ENCODE peak calls at places on chromosomes 5 and 9, in six cellular contexts. One of them, this sample, is unnamed.

GRCh38 chr9:134502261-134503211 is 139.1 kb upstream of the COL5A1 start:
- DNase-seq in thyroid gland: no peak
- DNase-seq in colonic mucosa: peak; percentile 45
- DNase-seq in stomach: peak; percentile 32
- DNase-seq in heart right ventricle: peak; percentile 58
- DNase-seq in foreskin keratinocyte: peak; percentile 2
- DNase-seq in this sample: peak; percentile 69

GRCh38 chr9:75170898-75171360 is 82.6 kb downstream of the OSTF1 start:
- DNase-seq in thyroid gland: no peak
- DNase-seq in foreskin keratinocyte: peak; percentile 40
- DNase-seq in heart right ventricle: no peak
- DNase-seq in colonic mucosa: no peak
- DNase-seq in stomach: no peak
- DNase-seq in this sample: no peak

GRCh38 chr9:138073808-138074207 is 196.2 kb downstream of the CACNA1B start:
- DNase-seq in colonic mucosa: no peak
- DNase-seq in foreskin keratinocyte: no peak
- DNase-seq in stomach: peak; percentile 16
- DNase-seq in thyroid gland: no peak
- DNase-seq in heart right ventricle: no peak
- DNase-seq in this sample: no peak

GRCh38 chr5:38994329-38994927 is 79.8 kb downstream of the RICTOR start:
- DNase-seq in foreskin keratinocyte: peak; percentile 12
- DNase-seq in heart right ventricle: peak; percentile 20
- DNase-seq in colonic mucosa: peak; percentile 26
- DNase-seq in thyroid gland: peak; percentile 35
- DNase-seq in stomach: no peak
- DNase-seq in this sample: peak; percentile 47

GRCh38 chr5:57199866-57200265 is 26.0 kb downstream of the GPBP1 start:
- DNase-seq in colonic mucosa: peak; percentile 40
- DNase-seq in stomach: no peak
- DNase-seq in foreskin keratinocyte: no peak
- DNase-seq in heart right ventricle: no peak
- DNase-seq in thyroid gland: peak; percentile 67
- DNase-seq in this sample: no peak

GRCh38 chr5:60509519-60509918 is 190.4 kb downstream of the DEPDC1B start:
- DNase-seq in thyroid gland: no peak
- DNase-seq in foreskin keratinocyte: no peak
- DNase-seq in colonic mucosa: no peak
- DNase-seq in heart right ventricle: no peak
- DNase-seq in stomach: no peak
- DNase-seq in this sample: no peak

GRCh38 chr9:114893622-114894021 is 36.8 kb downstream of the TNFSF8 start:
- DNase-seq in thyroid gland: no peak
- DNase-seq in foreskin keratinocyte: no peak
- DNase-seq in colonic mucosa: no peak
- DNase-seq in stomach: no peak
- DNase-seq in heart right ventricle: no peak
- DNase-seq in this sample: no peak

GRCh38 chr5:61207884-61208283 is 45.6 kb upstream of the SMIM15 start:
- DNase-seq in heart right ventricle: no peak
- DNase-seq in colonic mucosa: no peak
- DNase-seq in foreskin keratinocyte: peak; percentile 33
- DNase-seq in stomach: no peak
- DNase-seq in thyroid gland: no peak
- DNase-seq in this sample: no peak

GRCh38 chr9:6640268-6641072 is 5.1 kb downstream of the GLDC start:
- DNase-seq in foreskin keratinocyte: no peak
- DNase-seq in colonic mucosa: no peak
- DNase-seq in heart right ventricle: no peak
- DNase-seq in stomach: no peak
- DNase-seq in thyroid gland: peak; percentile 51
- DNase-seq in this sample: no peak

GRCh38 chr5:56179442-56179841 is 53.7 kb downstream of the ANKRD55 start:
- DNase-seq in stomach: no peak
- DNase-seq in heart right ventricle: no peak
- DNase-seq in thyroid gland: no peak
- DNase-seq in foreskin keratinocyte: no peak
- DNase-seq in colonic mucosa: no peak
- DNase-seq in this sample: no peak

GRCh38 chr9:76136986-76137385 is 246.5 kb downstream of the PCSK5 start:
- DNase-seq in colonic mucosa: no peak
- DNase-seq in thyroid gland: no peak
- DNase-seq in foreskin keratinocyte: peak; percentile 38
- DNase-seq in stomach: no peak
- DNase-seq in heart right ventricle: no peak
- DNase-seq in this sample: no peak

GRCh38 chr5:139016186-139016585 is 141.1 kb upstream of the LRRTM2 start:
- DNase-seq in stomach: no peak
- DNase-seq in thyroid gland: no peak
- DNase-seq in heart right ventricle: no peak
- DNase-seq in colonic mucosa: no peak
- DNase-seq in foreskin keratinocyte: no peak
- DNase-seq in this sample: no peak

GRCh38 chr5:89932771-89933181 is 476.8 kb downstream of the CETN3 start:
- DNase-seq in colonic mucosa: no peak
- DNase-seq in heart right ventricle: peak; percentile 18
- DNase-seq in thyroid gland: no peak
- DNase-seq in foreskin keratinocyte: no peak
- DNase-seq in stomach: no peak
- DNase-seq in this sample: no peak

GRCh38 chr9:132054024-132054423 is 25.6 kb downstream of the MED27 start:
- DNase-seq in colonic mucosa: no peak
- DNase-seq in thyroid gland: no peak
- DNase-seq in stomach: no peak
- DNase-seq in foreskin keratinocyte: no peak
- DNase-seq in heart right ventricle: no peak
- DNase-seq in this sample: no peak

GRCh38 chr9:92718086-92719001 is 46.3 kb downstream of the BICD2 start:
- DNase-seq in colonic mucosa: no peak
- DNase-seq in stomach: no peak
- DNase-seq in heart right ventricle: no peak
- DNase-seq in thyroid gland: no peak
- DNase-seq in foreskin keratinocyte: no peak
- DNase-seq in this sample: no peak

GRCh38 chr5:57503433-57503832 is 20.8 kb upstream of the ACTBL2 start:
- DNase-seq in foreskin keratinocyte: no peak
- DNase-seq in colonic mucosa: no peak
- DNase-seq in heart right ventricle: no peak
- DNase-seq in thyroid gland: no peak
- DNase-seq in stomach: no peak
- DNase-seq in this sample: peak; percentile 37

GRCh38 chr5:74028976-74029375 is 403.0 kb downstream of the ARHGEF28 start:
- DNase-seq in thyroid gland: no peak
- DNase-seq in foreskin keratinocyte: no peak
- DNase-seq in colonic mucosa: no peak
- DNase-seq in stomach: no peak
- DNase-seq in heart right ventricle: no peak
- DNase-seq in this sample: no peak

GRCh38 chr9:108983885-108984284 is 29.4 kb downstream of the CTNNAL1 start:
- DNase-seq in heart right ventricle: no peak
- DNase-seq in thyroid gland: no peak
- DNase-seq in stomach: no peak
- DNase-seq in colonic mucosa: no peak
- DNase-seq in foreskin keratinocyte: peak; percentile 42
- DNase-seq in this sample: no peak

GRCh38 chr5:14086261-14086660 is 56.9 kb upstream of the TRIO start:
- DNase-seq in stomach: no peak
- DNase-seq in foreskin keratinocyte: no peak
- DNase-seq in heart right ventricle: no peak
- DNase-seq in thyroid gland: no peak
- DNase-seq in colonic mucosa: no peak
- DNase-seq in this sample: no peak

GRCh38 chr9:115157245-115157674 is 39.3 kb upstream of the TNC start:
- DNase-seq in colonic mucosa: no peak
- DNase-seq in foreskin keratinocyte: peak; percentile 96
- DNase-seq in stomach: no peak
- DNase-seq in thyroid gland: no peak
- DNase-seq in heart right ventricle: no peak
- DNase-seq in this sample: no peak

GRCh38 chr9:133357656-133358055 is 1.3 kb downstream of the SURF2 start:
- DNase-seq in colonic mucosa: no peak
- DNase-seq in foreskin keratinocyte: no peak
- DNase-seq in thyroid gland: no peak
- DNase-seq in heart right ventricle: no peak
- DNase-seq in stomach: no peak
- DNase-seq in this sample: no peak
- H3K4me1 ChIP-seq in colonic mucosa: peaks cover 15% of the 10 kb centered on the region
- H3K4me1 ChIP-seq in foreskin keratinocyte: peaks cover 3% of the 10 kb centered on the region
- H3K4me1 ChIP-seq in thyroid gland: peaks cover 22% of the 10 kb centered on the region
- H3K4me1 ChIP-seq in heart right ventricle: peaks cover 31% of the 10 kb centered on the region
- H3K4me1 ChIP-seq in stomach: peaks cover 66% of the 10 kb centered on the region
- H3K4me1 ChIP-seq in this sample: peaks cover 49% of the 10 kb centered on the region

GRCh38 chr9:126386088-126386487 is 59.5 kb downstream of the MVB12B start:
- DNase-seq in stomach: no peak
- DNase-seq in heart right ventricle: no peak
- DNase-seq in foreskin keratinocyte: no peak
- DNase-seq in thyroid gland: no peak
- DNase-seq in colonic mucosa: peak; percentile 46
- DNase-seq in this sample: no peak
- TF ChIP-seq CTCF in stomach: no peak
- TF ChIP-seq CTCF in heart right ventricle: no peak
- TF ChIP-seq CTCF in foreskin keratinocyte: peak; percentile 62
- TF ChIP-seq CTCF in thyroid gland: no peak
- TF ChIP-seq CTCF in colonic mucosa: peak; percentile 38
- TF ChIP-seq CTCF in this sample: no peak

GRCh38 chr5:157542282-157542966 is 33.2 kb downstream of the ADAM19 start:
- DNase-seq in stomach: no peak
- DNase-seq in heart right ventricle: no peak
- DNase-seq in foreskin keratinocyte: no peak
- DNase-seq in colonic mucosa: no peak
- DNase-seq in thyroid gland: no peak
- DNase-seq in this sample: no peak
- H3K4me1 ChIP-seq in stomach: peaks cover 96% of the 10 kb centered on the region
- H3K4me1 ChIP-seq in heart right ventricle: peaks cover 93% of the 10 kb centered on the region
- H3K4me1 ChIP-seq in foreskin keratinocyte: no peaks in the 10 kb centered on the region
- H3K4me1 ChIP-seq in colonic mucosa: no peaks in the 10 kb centered on the region
- H3K4me1 ChIP-seq in thyroid gland: peaks cover 24% of the 10 kb centered on the region
- H3K4me1 ChIP-seq in this sample: no peaks in the 10 kb centered on the region

GRCh38 chr9:112380102-112380581 is at the start of gene HSDL2:
- DNase-seq in colonic mucosa: peak; percentile 67
- DNase-seq in thyroid gland: peak; percentile 59
- DNase-seq in stomach: peak; percentile 52
- DNase-seq in foreskin keratinocyte: peak; percentile 26
- DNase-seq in heart right ventricle: peak; percentile 54
- DNase-seq in this sample: no peak

GRCh38 chr9:112377684-112378344 is 2.1 kb upstream of the HSDL2 start:
- DNase-seq in foreskin keratinocyte: no peak
- DNase-seq in colonic mucosa: no peak
- DNase-seq in stomach: no peak
- DNase-seq in thyroid gland: no peak
- DNase-seq in heart right ventricle: no peak
- DNase-seq in this sample: no peak

GRCh38 chr9:112378441-112379176 is 1.3 kb upstream of the HSDL2 start:
- DNase-seq in heart right ventricle: no peak
- DNase-seq in thyroid gland: peak; percentile 24
- DNase-seq in colonic mucosa: peak; percentile 51
- DNase-seq in foreskin keratinocyte: peak; percentile 37
- DNase-seq in stomach: no peak
- DNase-seq in this sample: peak; percentile 36

GRCh38 chr9:112380771-112381181 is 868 bp downstream of the HSDL2 start:
- DNase-seq in foreskin keratinocyte: peak; percentile 26
- DNase-seq in stomach: no peak
- DNase-seq in thyroid gland: no peak
- DNase-seq in heart right ventricle: no peak
- DNase-seq in colonic mucosa: no peak
- DNase-seq in this sample: no peak

DNA sequence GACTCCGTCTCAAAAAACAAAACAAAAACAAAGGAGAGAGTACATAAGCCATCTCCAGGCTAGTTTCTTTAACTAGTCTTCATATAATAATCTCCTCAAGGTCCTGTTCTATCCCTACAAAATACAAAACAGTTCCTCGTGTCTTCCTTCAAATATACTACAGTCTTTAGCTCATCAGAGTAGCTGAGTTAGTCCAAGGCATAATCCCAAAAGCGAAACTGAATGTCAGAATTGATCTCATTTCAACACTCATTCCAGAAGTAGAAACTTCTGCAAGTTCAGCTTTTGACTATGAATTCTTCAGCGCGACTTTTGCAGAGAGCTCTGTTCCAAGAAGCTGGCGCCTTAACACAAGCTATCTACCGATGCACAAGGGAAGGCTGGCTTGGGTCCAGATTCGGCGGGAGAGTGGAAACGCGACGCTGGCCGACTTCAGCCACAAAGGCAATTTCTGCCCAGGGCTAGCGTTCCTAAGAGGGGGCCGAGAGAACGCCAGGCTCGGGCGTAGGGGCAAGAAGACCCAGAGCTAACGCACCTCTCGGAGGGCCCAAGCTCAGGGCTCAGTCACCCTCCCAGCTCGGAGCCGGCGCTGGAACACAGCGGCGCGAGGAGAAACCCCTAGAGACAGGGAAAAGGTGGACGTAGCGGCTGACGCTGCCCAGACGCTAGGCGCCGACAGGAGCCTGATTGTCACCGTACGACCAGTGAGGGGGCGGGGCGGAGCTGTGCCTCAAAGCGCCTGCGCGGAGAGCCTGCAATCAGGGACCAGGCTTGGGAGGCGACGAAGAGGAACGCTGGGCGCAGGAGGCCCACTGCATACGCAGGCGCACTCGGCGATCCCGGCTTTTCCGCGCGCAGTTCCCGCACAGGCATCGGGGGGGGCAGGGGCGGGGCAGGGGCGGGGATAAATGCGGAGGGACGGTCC is 469 bp upstream of the HSDL2 start:
- DNase-seq in stomach: peak; percentile 100
- DNase-seq in colonic mucosa: peak; percentile 100
- DNase-seq in heart right ventricle: peak; percentile 100
- DNase-seq in thyroid gland: peak; percentile 100
- DNase-seq in foreskin keratinocyte: peak; percentile 86
- DNase-seq in this sample: peak; percentile 100
- TF ChIP-seq CTCF in stomach: no peak
- TF ChIP-seq CTCF in colonic mucosa: no peak
- TF ChIP-seq CTCF in heart right ventricle: no peak
- TF ChIP-seq CTCF in thyroid gland: no peak
- TF ChIP-seq CTCF in foreskin keratinocyte: peak; percentile 27
- TF ChIP-seq CTCF in this sample: peak; percentile 7

GRCh38 chr5:172768573-172769323 is 2.2 kb downstream of the DUSP1 start:
- DNase-seq in colonic mucosa: no peak
- DNase-seq in heart right ventricle: no peak
- DNase-seq in stomach: peak; percentile 52
- DNase-seq in thyroid gland: peak; percentile 30
- DNase-seq in foreskin keratinocyte: no peak
- DNase-seq in this sample: peak; percentile 52
- H3K4me1 ChIP-seq in colonic mucosa: peaks cover 17% of the 10 kb centered on the region
- H3K4me1 ChIP-seq in heart right ventricle: peaks cover 51% of the 10 kb centered on the region
- H3K4me1 ChIP-seq in stomach: peaks cover 69% of the 10 kb centered on the region
- H3K4me1 ChIP-seq in thyroid gland: peaks cover 40% of the 10 kb centered on the region
- H3K4me1 ChIP-seq in foreskin keratinocyte: peaks cover 5% of the 10 kb centered on the region
- H3K4me1 ChIP-seq in this sample: peaks cover 67% of the 10 kb centered on the region

GRCh38 chr5:142924135-142924883 is 154.1 kb downstream of the ARHGAP26 start:
- DNase-seq in heart right ventricle: no peak
- DNase-seq in stomach: no peak
- DNase-seq in thyroid gland: no peak
- DNase-seq in colonic mucosa: no peak
- DNase-seq in foreskin keratinocyte: no peak
- DNase-seq in this sample: no peak
- TF ChIP-seq CTCF in heart right ventricle: no peak
- TF ChIP-seq CTCF in stomach: no peak
- TF ChIP-seq CTCF in thyroid gland: no peak
- TF ChIP-seq CTCF in colonic mucosa: no peak
- TF ChIP-seq CTCF in foreskin keratinocyte: peak; percentile 52
- TF ChIP-seq CTCF in this sample: peak; percentile 10